ENCODE peak calls at places on chromosomes 1 and 21, in seven cellular contexts. One of them, this sample, is unnamed. For H3K9me3, the result is how much of the 10 kb centered on the place peaks cover.

GRCh38 chr21:30434033-30434631 is 4.1 kb downstream of the KRTAP13-4 start:
- DNase-seq in H9: peak
- DNase-seq in body of pancreas: peak
- DNase-seq in heart right ventricle: no peak
- DNase-seq in gastrocnemius medialis: no peak
- DNase-seq in uterus: no peak
- DNase-seq in psoas muscle: no peak
- DNase-seq in this sample: peak

GRCh38 chr1:184811439-184812111 is 56.9 kb upstream of the EDEM3 start:
- DNase-seq in H9: no peak
- DNase-seq in body of pancreas: no peak
- DNase-seq in heart right ventricle: peak
- DNase-seq in gastrocnemius medialis: peak
- DNase-seq in uterus: peak
- DNase-seq in psoas muscle: peak
- DNase-seq in this sample: no peak

GRCh38 chr1:14320518-14320917 is 278.0 kb upstream of the KAZN start:
- DNase-seq in H9: no peak
- DNase-seq in body of pancreas: no peak
- DNase-seq in heart right ventricle: no peak
- DNase-seq in gastrocnemius medialis: no peak
- DNase-seq in uterus: no peak
- DNase-seq in psoas muscle: no peak
- DNase-seq in this sample: no peak

GRCh38 chr1:85200870-85201339 is at the start of gene SYDE2:
- DNase-seq in H9: peak
- DNase-seq in body of pancreas: peak
- DNase-seq in heart right ventricle: peak
- DNase-seq in gastrocnemius medialis: peak
- DNase-seq in uterus: peak
- DNase-seq in psoas muscle: peak
- DNase-seq in this sample: peak

GRCh38 chr1:154403300-154403943 is 1.7 kb upstream of the IL6R start:
- DNase-seq in H9: no peak
- DNase-seq in body of pancreas: no peak
- DNase-seq in heart right ventricle: no peak
- DNase-seq in gastrocnemius medialis: no peak
- DNase-seq in uterus: no peak
- DNase-seq in psoas muscle: no peak
- DNase-seq in this sample: no peak

GRCh38 chr1:53311909-53312305 is 16.0 kb downstream of the LRP8 start:
- DNase-seq in H9: no peak
- DNase-seq in body of pancreas: no peak
- DNase-seq in heart right ventricle: no peak
- DNase-seq in gastrocnemius medialis: no peak
- DNase-seq in uterus: no peak
- DNase-seq in psoas muscle: no peak
- DNase-seq in this sample: no peak

GRCh38 chr1:37862330-37862729 is 2.9 kb upstream of the MTF1 start:
- DNase-seq in H9: no peak
- DNase-seq in body of pancreas: no peak
- DNase-seq in heart right ventricle: no peak
- DNase-seq in gastrocnemius medialis: no peak
- DNase-seq in uterus: no peak
- DNase-seq in psoas muscle: no peak
- DNase-seq in this sample: no peak

GRCh38 chr1:109091196-109092193 is 931 bp downstream of the TMEM167B start:
- DNase-seq in H9: no peak
- DNase-seq in body of pancreas: no peak
- DNase-seq in heart right ventricle: no peak
- DNase-seq in gastrocnemius medialis: peak
- DNase-seq in uterus: no peak
- DNase-seq in psoas muscle: no peak
- DNase-seq in this sample: no peak

GRCh38 chr1:114597949-114598348 is 16.5 kb upstream of the BCAS2 start:
- DNase-seq in H9: no peak
- DNase-seq in body of pancreas: no peak
- DNase-seq in heart right ventricle: no peak
- DNase-seq in gastrocnemius medialis: no peak
- DNase-seq in uterus: no peak
- DNase-seq in psoas muscle: no peak
- DNase-seq in this sample: no peak

GRCh38 chr1:161805399-161806197 is 39.5 kb downstream of the ATF6 start:
- DNase-seq in H9: no peak
- DNase-seq in body of pancreas: no peak
- DNase-seq in heart right ventricle: no peak
- DNase-seq in gastrocnemius medialis: no peak
- DNase-seq in uterus: no peak
- DNase-seq in psoas muscle: no peak
- DNase-seq in this sample: no peak

GRCh38 chr1:72557446-72558049 is 275.2 kb upstream of the NEGR1 start:
- DNase-seq in H9: peak
- DNase-seq in body of pancreas: no peak
- DNase-seq in heart right ventricle: no peak
- DNase-seq in gastrocnemius medialis: no peak
- DNase-seq in uterus: no peak
- DNase-seq in psoas muscle: no peak
- DNase-seq in this sample: peak

DNA sequence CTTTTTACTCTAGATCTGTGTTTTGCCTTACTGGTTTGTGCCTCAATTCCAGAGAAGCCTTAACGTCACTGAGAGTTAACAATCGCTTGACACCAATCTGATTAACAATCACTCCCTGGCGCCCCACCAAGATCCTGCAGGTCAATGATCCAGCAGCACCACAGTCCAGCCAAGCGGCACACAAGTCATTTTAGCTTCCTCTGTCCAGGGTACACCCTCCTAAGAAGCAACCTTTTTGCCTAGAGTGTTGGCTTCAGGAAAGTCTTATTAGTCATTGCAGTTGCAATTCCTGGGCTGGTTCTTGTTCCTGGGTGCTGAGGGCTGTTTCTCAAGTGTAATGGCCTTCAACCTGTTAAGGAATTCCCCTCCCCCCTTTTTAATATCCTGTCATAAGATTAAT is 323.0 kb upstream of the USP25 start:
- DNase-seq in H9: no peak
- DNase-seq in body of pancreas: no peak
- DNase-seq in heart right ventricle: no peak
- DNase-seq in gastrocnemius medialis: no peak
- DNase-seq in uterus: no peak
- DNase-seq in psoas muscle: no peak
- DNase-seq in this sample: no peak
- H3K9me3 ChIP-seq in H9: under half
- H3K9me3 ChIP-seq in body of pancreas: under half
- H3K9me3 ChIP-seq in heart right ventricle: under half
- H3K9me3 ChIP-seq in gastrocnemius medialis: under half
- H3K9me3 ChIP-seq in uterus: under half
- H3K9me3 ChIP-seq in psoas muscle: under half
- H3K9me3 ChIP-seq in this sample: under half

DNA sequence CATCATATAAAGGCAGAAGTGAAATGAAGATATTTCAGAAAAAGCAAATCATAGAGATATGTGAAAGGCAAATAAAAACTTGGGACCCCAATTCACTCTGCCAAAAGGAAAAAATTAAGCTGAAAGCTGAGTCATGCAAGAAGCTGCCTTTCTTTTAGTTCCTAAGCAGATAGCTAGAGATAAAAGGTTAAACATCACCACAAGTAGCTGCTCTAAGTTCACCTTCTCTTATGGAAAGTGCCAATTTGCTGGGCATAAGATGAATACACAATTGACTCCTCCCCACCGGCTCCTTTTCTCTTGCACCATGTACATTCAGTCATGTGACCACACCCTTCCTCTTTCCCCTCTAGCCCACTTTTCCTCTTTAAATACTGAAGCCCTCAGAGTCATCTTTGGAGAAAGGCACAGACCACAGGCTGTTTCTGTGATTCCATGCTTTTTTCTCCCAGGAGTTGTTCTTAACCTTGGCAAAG is 5.4 kb upstream of the SUMO3 start:
- DNase-seq in H9: no peak
- DNase-seq in body of pancreas: no peak
- DNase-seq in heart right ventricle: no peak
- DNase-seq in gastrocnemius medialis: no peak
- DNase-seq in uterus: no peak
- DNase-seq in psoas muscle: no peak
- DNase-seq in this sample: no peak
- H3K9me3 ChIP-seq in H9: under half
- H3K9me3 ChIP-seq in body of pancreas: under half
- H3K9me3 ChIP-seq in heart right ventricle: half or more
- H3K9me3 ChIP-seq in gastrocnemius medialis: under half
- H3K9me3 ChIP-seq in uterus: under half
- H3K9me3 ChIP-seq in psoas muscle: under half
- H3K9me3 ChIP-seq in this sample: under half

GRCh38 chr1:247713753-247714152 is 2.7 kb downstream of the OR6F1 start:
- DNase-seq in H9: no peak
- DNase-seq in body of pancreas: no peak
- DNase-seq in heart right ventricle: no peak
- DNase-seq in gastrocnemius medialis: no peak
- DNase-seq in uterus: no peak
- DNase-seq in psoas muscle: no peak
- DNase-seq in this sample: no peak
- H3K9me3 ChIP-seq in H9: under half
- H3K9me3 ChIP-seq in body of pancreas: under half
- H3K9me3 ChIP-seq in heart right ventricle: under half
- H3K9me3 ChIP-seq in gastrocnemius medialis: under half
- H3K9me3 ChIP-seq in uterus: under half
- H3K9me3 ChIP-seq in psoas muscle: under half
- H3K9me3 ChIP-seq in this sample: under half

DNA sequence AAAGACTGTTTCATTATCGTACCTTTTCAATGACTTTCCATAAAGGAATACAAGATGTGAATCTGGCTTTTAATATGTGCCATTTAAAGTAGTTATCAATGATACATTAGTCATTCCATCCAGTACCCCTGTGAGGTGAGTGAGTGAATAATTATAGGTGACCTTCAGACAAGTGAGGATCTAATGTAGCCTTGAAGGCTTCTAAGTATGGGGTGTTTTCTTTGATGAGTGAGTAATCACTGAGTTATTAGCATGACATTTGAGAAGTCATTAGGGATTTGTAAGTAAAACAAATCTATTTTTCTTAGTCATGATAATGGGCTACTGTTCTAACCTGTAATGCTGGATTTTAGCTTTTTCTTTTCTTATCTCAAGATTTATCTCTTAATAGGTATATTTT is 831.4 kb downstream of the ADGRL2 start:
- DNase-seq in H9: no peak
- DNase-seq in body of pancreas: no peak
- DNase-seq in heart right ventricle: no peak
- DNase-seq in gastrocnemius medialis: no peak
- DNase-seq in uterus: no peak
- DNase-seq in psoas muscle: no peak
- DNase-seq in this sample: no peak
- H3K9me3 ChIP-seq in H9: under half
- H3K9me3 ChIP-seq in body of pancreas: under half
- H3K9me3 ChIP-seq in heart right ventricle: under half
- H3K9me3 ChIP-seq in gastrocnemius medialis: under half
- H3K9me3 ChIP-seq in uterus: under half
- H3K9me3 ChIP-seq in psoas muscle: under half
- H3K9me3 ChIP-seq in this sample: under half

DNA sequence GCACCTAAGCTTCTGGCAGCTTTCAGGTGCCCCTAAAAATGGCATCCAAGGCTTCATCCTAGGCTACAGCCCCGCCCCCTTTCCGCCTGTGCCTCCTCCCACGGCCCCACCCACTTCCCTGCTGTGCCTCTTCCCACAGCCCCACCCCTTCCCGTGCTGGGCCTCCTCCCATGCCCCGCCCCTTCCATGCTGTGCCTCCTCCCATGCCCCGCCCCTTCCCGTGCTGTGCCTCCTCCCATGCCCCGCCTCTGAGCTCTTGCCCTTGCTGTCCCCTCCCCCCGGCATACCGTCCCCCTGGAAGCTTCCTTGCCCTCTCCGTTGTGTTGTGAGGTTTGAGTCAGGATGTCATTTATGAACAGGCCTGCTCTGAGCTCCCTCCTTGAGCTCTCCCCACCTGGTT is 228.5 kb upstream of the AJAP1 start:
- DNase-seq in H9: peak
- DNase-seq in body of pancreas: no peak
- DNase-seq in heart right ventricle: no peak
- DNase-seq in gastrocnemius medialis: no peak
- DNase-seq in uterus: peak
- DNase-seq in psoas muscle: no peak
- DNase-seq in this sample: peak
- H3K9me3 ChIP-seq in H9: under half
- H3K9me3 ChIP-seq in body of pancreas: under half
- H3K9me3 ChIP-seq in heart right ventricle: under half
- H3K9me3 ChIP-seq in gastrocnemius medialis: under half
- H3K9me3 ChIP-seq in uterus: under half
- H3K9me3 ChIP-seq in psoas muscle: under half
- H3K9me3 ChIP-seq in this sample: under half

GRCh38 chr1:4483031-4483625 is 171.3 kb upstream of the AJAP1 start:
- DNase-seq in H9: no peak
- DNase-seq in body of pancreas: no peak
- DNase-seq in heart right ventricle: no peak
- DNase-seq in gastrocnemius medialis: no peak
- DNase-seq in uterus: no peak
- DNase-seq in psoas muscle: no peak
- DNase-seq in this sample: no peak
- H3K9me3 ChIP-seq in H9: under half
- H3K9me3 ChIP-seq in body of pancreas: under half
- H3K9me3 ChIP-seq in heart right ventricle: under half
- H3K9me3 ChIP-seq in gastrocnemius medialis: under half
- H3K9me3 ChIP-seq in uterus: under half
- H3K9me3 ChIP-seq in psoas muscle: under half
- H3K9me3 ChIP-seq in this sample: under half